ENCODE peak calls at places on chromosome 22, in ten cellular contexts. T, D, B, W, H, F, P, M, Z and A are unnamed samples.

GRCh38 chr22:35752833-35753189 is 35.1 kb downstream of the APOL5 start:
- DNase-seq in D (no peak), F (no peak), T (no peak), H (no peak), B (no peak), P (no peak), Z (no peak), W (no peak), M (no peak), A (no peak)

GRCh38 chr22:36923458-36923784 is 10.0 kb downstream of the CSF2RB start:
- DNase-seq in W (no peak), D (no peak), T (no peak), B (no peak), H (no peak), F (no peak), P (no peak), M (no peak), Z (no peak), A (no peak)

GRCh38 chr22:25852223-25852622 is 110.2 kb downstream of the MYO18B start:
- DNase-seq in B (no peak), W (no peak), D (no peak), H (no peak), M (no peak), T (no peak), Z (no peak), F (no peak), P (no peak), A (no peak)

GRCh38 chr22:18970180-18970947 is 34.3 kb upstream of the PRODH start:
- DNase-seq in B (no peak), D (no peak), W (no peak), F (no peak), M (no peak), P (no peak), Z (no peak), H (peak), T (no peak), A (no peak)

GRCh38 chr22:23187871-23188700 is 7.8 kb downstream of the BCR start:
- DNase-seq in W (no peak), B (no peak), F (no peak), Z (no peak), P (no peak), D (no peak), M (no peak), H (no peak), T (no peak), A (peak)

GRCh38 chr22:31653944-31654343 is 8.1 kb downstream of the PISD start:
- DNase-seq in H (no peak), Z (no peak), F (no peak), W (no peak), D (no peak), P (no peak), B (no peak), T (no peak), M (no peak), A (no peak)

GRCh38 chr22:44732017-44732561 is 20.3 kb upstream of the ARHGAP8 start:
- DNase-seq in P (no peak), F (no peak), T (no peak), M (no peak), B (no peak), D (no peak), H (no peak), W (no peak), Z (no peak), A (no peak)

GRCh38 chr22:22178992-22179391 is 65.6 kb upstream of the VPREB1 start:
- DNase-seq in T (no peak), W (no peak), F (no peak), M (no peak), Z (no peak), H (no peak), B (no peak), P (no peak), D (no peak), A (no peak)

GRCh38 chr22:49132009-49132408 is 695.7 kb downstream of the BRD1 start:
- DNase-seq in W (no peak), F (no peak), M (no peak), D (no peak), T (no peak), B (no peak), H (no peak), P (no peak), Z (no peak), A (no peak)

GRCh38 chr22:22388055-22388454 is 120.5 kb downstream of the ZNF280B start:
- DNase-seq in B (no peak), F (no peak), H (no peak), T (no peak), W (no peak), P (no peak), D (no peak), Z (no peak), M (no peak), A (no peak)

GRCh38 chr22:20395181-20395896 is 1.4 kb downstream of the ZNF74 start:
- DNase-seq in T (no peak), B (no peak), H (no peak), F (no peak), Z (no peak), W (no peak), M (no peak), D (no peak), P (no peak), A (no peak)

GRCh38 chr22:32518848-32519247 is 44.2 kb downstream of the FBXO7 start:
- DNase-seq in D (no peak), B (no peak), Z (no peak), W (no peak), M (no peak), T (no peak), F (no peak), H (no peak), P (no peak), A (no peak)

GRCh38 chr22:22789233-22789921 is 98.2 kb upstream of the IGLL5 start:
- DNase-seq in F (no peak), B (no peak), M (no peak), Z (no peak), W (no peak), H (no peak), T (no peak), D (no peak), P (no peak), A (no peak)

GRCh38 chr22:26842103-26842502 is 184.7 kb downstream of the MIAT start:
- DNase-seq in Z (no peak), B (no peak), T (no peak), W (no peak), P (no peak), F (no peak), H (no peak), M (no peak), D (no peak), A (no peak)

GRCh38 chr22:44931766-44932165 is 78.0 kb downstream of the PHF21B start:
- DNase-seq in M (no peak), B (no peak), F (no peak), P (no peak), H (no peak), D (no peak), W (no peak), T (no peak), Z (no peak), A (no peak)

GRCh38 chr22:39266398-39267030 is 21.7 kb upstream of the PDGFB start:
- DNase-seq in W (no peak), F (peak), P (no peak), M (no peak), D (peak), Z (peak), B (no peak), H (no peak), T (peak), A (peak)

GRCh38 chr22:39174498-39175120 is 22.1 kb upstream of the CBX7 start:
- DNase-seq in F (peak), M (peak), W (peak), T (peak), B (peak), H (peak), P (peak), Z (peak), D (no peak), A (peak)

GRCh38 chr22:48492371-48493320 is 1335.0 kb downstream of the BRD1 start:
- DNase-seq in F (peak), T (peak), P (peak), Z (peak), H (peak), B (peak), M (peak), D (peak), W (peak), A (peak)

GRCh38 chr22:25482091-25482760 is 82.2 kb upstream of the GRK3 start:
- DNase-seq in T (no peak), Z (no peak), W (no peak), B (no peak), M (no peak), D (no peak), P (no peak), H (no peak), F (no peak), A (no peak)

GRCh38 chr22:46031561-46031960 is 54.6 kb upstream of the WNT7B start:
- DNase-seq in P (peak), M (no peak), Z (no peak), B (no peak), T (no peak), D (no peak), W (no peak), H (no peak), F (no peak), A (no peak)

GRCh38 chr22:42304021-42304790 is 33.8 kb upstream of the TCF20 start:
- DNase-seq in P (no peak), H (no peak), W (no peak), T (no peak), D (no peak), F (no peak), B (no peak), M (no peak), Z (no peak), A (no peak)

GRCh38 chr22:45318558-45319318 is 9.0 kb downstream of the FAM118A start:
- DNase-seq in H (peak), W (no peak), T (peak), P (no peak), Z (peak), M (no peak), D (no peak), B (no peak), F (no peak), A (peak)

GRCh38 chr22:48628891-48629559 is 1198.6 kb downstream of the BRD1 start:
- DNase-seq in B (no peak), H (no peak), W (no peak), F (no peak), M (no peak), P (no peak), D (no peak), T (no peak), Z (no peak), A (no peak)

GRCh38 chr22:24455751-24456426 is 28.5 kb downstream of the ADORA2A start:
- DNase-seq in Z (no peak), D (no peak), W (peak), T (no peak), M (no peak), B (no peak), F (no peak), H (no peak), P (no peak), A (peak)

GRCh38 chr22:28112548-28113043 is 193.5 kb upstream of the PITPNB start:
- DNase-seq in T (peak), H (no peak), P (peak), D (no peak), F (peak), W (peak), B (peak), Z (peak), M (no peak), A (peak)
- TF ChIP-seq CTCF in T (peak), H (peak), P (peak), D (peak), F (peak), W (peak), B (no peak), Z (peak), M (peak), A (peak)

DNA sequence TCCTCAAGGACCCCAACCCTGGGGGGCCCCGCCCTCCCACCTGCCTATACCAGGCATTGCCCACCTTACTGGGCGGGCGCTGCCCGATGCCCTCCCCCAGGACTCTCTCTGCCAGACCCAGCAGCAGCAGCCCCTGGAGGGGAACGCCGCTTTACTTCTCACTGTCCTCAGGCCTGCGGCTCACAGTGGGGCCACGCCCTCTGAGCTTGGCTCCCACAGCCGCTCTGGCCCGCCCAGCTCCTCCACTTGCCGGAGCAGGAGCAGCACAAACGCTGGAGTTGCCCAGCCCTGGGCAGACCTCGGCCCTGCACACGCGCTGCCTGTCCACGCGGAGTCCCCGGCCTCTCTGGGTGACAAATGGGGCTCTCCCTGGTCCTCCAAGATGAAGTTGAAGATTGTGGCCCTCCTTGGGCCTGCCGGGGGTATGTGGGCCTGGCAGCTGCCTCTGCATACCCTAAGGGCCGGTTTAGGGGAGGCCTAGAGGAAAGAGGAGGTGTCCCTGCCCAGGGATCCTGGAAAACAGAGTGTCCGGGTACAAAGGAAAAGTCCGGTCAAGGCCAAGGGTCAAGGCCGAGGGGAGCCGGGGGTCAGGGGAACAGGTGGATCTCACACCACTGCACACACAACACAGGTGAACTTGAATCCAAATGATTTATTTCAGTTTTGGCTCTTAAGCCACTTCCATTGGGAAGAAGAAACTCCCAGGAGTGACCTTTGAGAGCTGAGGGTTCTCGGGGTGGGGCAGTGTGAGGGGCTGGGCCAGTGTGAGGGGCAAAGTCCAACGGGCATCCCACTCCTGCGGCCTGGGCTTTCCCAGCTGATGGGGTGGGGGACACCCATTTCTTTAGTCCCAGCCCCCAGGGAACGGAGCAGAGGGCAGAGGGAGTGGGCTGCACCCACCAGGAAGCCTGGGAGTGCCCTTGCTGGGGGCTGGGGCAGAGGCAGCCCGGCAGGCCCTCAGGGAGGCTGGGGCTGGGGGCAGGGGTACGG is 674 bp upstream of the BAIAP2L2 start:
- DNase-seq in W (peak), D (no peak), B (no peak), T (no peak), H (no peak), P (peak), Z (no peak), M (no peak), F (no peak), A (peak)
- H3K4me3 ChIP-seq in W (no peak), D (no peak), B (no peak), T (no peak), H (no peak), P (no peak), Z (no peak), M (no peak), F (no peak), A (no peak)

GRCh38 chr22:43308451-43309235 is 34.5 kb downstream of the SCUBE1 start:
- DNase-seq in T (no peak), W (no peak), B (no peak), M (no peak), D (no peak), Z (peak), F (no peak), H (no peak), P (no peak), A (no peak)

GRCh38 chr22:43303751-43304150 is 39.4 kb downstream of the SCUBE1 start:
- DNase-seq in D (no peak), H (no peak), Z (no peak), W (no peak), P (no peak), B (no peak), T (no peak), M (no peak), F (no peak), A (no peak)

GRCh38 chr22:43304831-43305230 is 38.3 kb downstream of the SCUBE1 start:
- DNase-seq in P (no peak), H (no peak), Z (no peak), T (no peak), W (no peak), B (no peak), F (no peak), M (no peak), D (no peak), A (no peak)

GRCh38 chr22:43303166-43303565 is 40.0 kb downstream of the SCUBE1 start:
- DNase-seq in Z (no peak), T (no peak), W (no peak), D (no peak), M (no peak), F (no peak), H (no peak), B (no peak), P (no peak), A (no peak)

GRCh38 chr22:43305806-43306205 is 37.4 kb downstream of the SCUBE1 start:
- DNase-seq in B (no peak), F (no peak), Z (no peak), D (no peak), T (no peak), H (no peak), M (no peak), P (no peak), W (peak), A (no peak)
- TF ChIP-seq CTCF in B (no peak), F (no peak), Z (no peak), D (no peak), T (no peak), H (no peak), M (no peak), P (no peak), W (no peak), A (no peak)

DNA sequence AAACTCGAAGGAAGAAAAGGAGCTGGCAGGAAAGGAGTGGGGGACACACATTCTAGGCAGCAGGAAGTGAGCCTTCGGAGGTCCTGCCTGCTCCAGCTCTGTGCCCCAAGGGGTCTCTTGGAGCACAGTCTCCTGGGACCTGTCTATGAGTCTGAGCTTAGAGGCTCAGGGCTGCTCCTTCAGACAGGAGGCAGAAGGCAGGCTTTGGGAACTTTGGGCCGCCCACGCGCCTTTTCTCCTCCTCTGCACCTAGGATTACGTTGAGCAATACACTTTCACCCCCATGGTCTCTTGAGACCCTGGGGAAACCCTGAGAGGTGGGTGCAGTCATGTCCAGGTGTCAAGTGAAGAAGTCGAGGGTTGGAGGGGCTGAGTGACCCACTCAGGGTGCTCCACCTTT is 965 bp downstream of the TCN2 start:
- DNase-seq in P (no peak), D (peak), M (no peak), W (no peak), Z (no peak), T (no peak), B (no peak), H (no peak), F (no peak), A (no peak)
- H3K4me3 ChIP-seq in P (peak), D (no peak), M (peak), W (peak), Z (no peak), T (peak), B (no peak), H (no peak), F (no peak), A (no peak)

GRCh38 chr22:50141891-50142363 is 28.6 kb upstream of the PANX2 start:
- DNase-seq in M (no peak), H (no peak), B (no peak), F (no peak), Z (peak), D (no peak), T (no peak), W (no peak), P (no peak), A (no peak)
- TF ChIP-seq CTCF in M (no peak), H (no peak), B (no peak), F (peak), Z (peak), D (no peak), T (peak), W (no peak), P (no peak), A (no peak)